ENCODE peak calls at places on chromosomes 3 and 15, in four cellular contexts. T, P, Q and J are unnamed samples.

GRCh38 chr15:86650084-86650483 is 570.4 kb downstream of the AGBL1 start:
- DNase-seq in T (no peak), P (no peak), Q (no peak), J (no peak)

GRCh38 chr3:172146349-172146748 is 107.0 kb downstream of the FNDC3B start:
- DNase-seq in T (no peak), P (no peak), Q (no peak), J (no peak)

GRCh38 chr3:157261000-157261399 is 101.1 kb upstream of the CCNL1 start:
- DNase-seq in T (no peak), P (no peak), Q (no peak), J (no peak)

GRCh38 chr3:152385761-152386160 is 117.0 kb downstream of the MBNL1 start:
- DNase-seq in T (no peak), P (peak; percentile 31), Q (no peak), J (no peak)

GRCh38 chr3:187807086-187807862 is 62.0 kb upstream of the BCL6 start:
- DNase-seq in T (no peak), P (no peak), Q (no peak), J (no peak)

GRCh38 chr15:32014953-32015352 is 15.4 kb upstream of the CHRNA7 start:
- DNase-seq in T (no peak), P (no peak), Q (no peak), J (no peak)

GRCh38 chr3:25304916-25305315 is 123.1 kb upstream of the RARB start:
- DNase-seq in T (no peak), P (no peak), Q (no peak), J (no peak)

GRCh38 chr3:46865034-46865507 is 1.8 kb upstream of the MYL3 start:
- DNase-seq in T (peak; percentile 80), P (peak; percentile 52), Q (no peak), J (no peak)

GRCh38 chr15:63797901-63798300 is 35.8 kb downstream of the HERC1 start:
- DNase-seq in T (no peak), P (no peak), Q (no peak), J (no peak)

GRCh38 chr3:30751610-30752299 is 142.7 kb downstream of the GADL1 start:
- DNase-seq in T (peak; percentile 57), P (peak; percentile 27), Q (peak; percentile 14), J (peak; percentile 51)

GRCh38 chr15:89412906-89413411 is 78.3 kb upstream of the POLG start:
- DNase-seq in T (no peak), P (no peak), Q (no peak), J (no peak)

GRCh38 chr3:113654851-113655250 is 41.6 kb downstream of the USF3 start:
- DNase-seq in T (no peak), P (no peak), Q (no peak), J (no peak)

GRCh38 chr3:180433172-180433571 is 168.8 kb upstream of the TTC14 start:
- DNase-seq in T (no peak), P (no peak), Q (no peak), J (no peak)

GRCh38 chr3:49723301-49723630 is 485 bp downstream of the GMPPB start:
- DNase-seq in T (peak; percentile 72), P (no peak), Q (peak; percentile 74), J (peak; percentile 43)

GRCh38 chr3:126516152-126516935 is 1.2 kb downstream of the UROC1 start:
- DNase-seq in T (no peak), P (no peak), Q (no peak), J (no peak)

GRCh38 chr15:61421470-61421869 is 192.4 kb upstream of the RORA start:
- DNase-seq in T (no peak), P (no peak), Q (no peak), J (no peak)

GRCh38 chr15:40130799-40131502 is 22.3 kb upstream of the BMF start:
- DNase-seq in T (no peak), P (no peak), Q (no peak), J (no peak)

GRCh38 chr3:132592211-132592610 is 4.9 kb upstream of the ACKR4 start:
- DNase-seq in T (no peak), P (no peak), Q (no peak), J (no peak)

GRCh38 chr15:77859491-77860060 is 217.9 kb downstream of the TBC1D2B start:
- DNase-seq in T (no peak), P (no peak), Q (no peak), J (no peak)

GRCh38 chr3:140572334-140572733 is 105.5 kb upstream of the TRIM42 start:
- DNase-seq in T (no peak), P (no peak), Q (no peak), J (no peak)

GRCh38 chr3:125240496-125240895 is 27.9 kb upstream of the SLC12A8 start:
- DNase-seq in T (no peak), P (no peak), Q (no peak), J (no peak)

GRCh38 chr3:42497009-42497731 is 5.3 kb upstream of the VIPR1 start:
- DNase-seq in T (no peak), P (no peak), Q (no peak), J (no peak)

GRCh38 chr15:66763186-66764066 is 61.4 kb downstream of the SMAD6 start:
- DNase-seq in T (peak; percentile 96), P (no peak), Q (no peak), J (no peak)

GRCh38 chr15:83695246-83695645 is 41.3 kb downstream of the ADAMTSL3 start:
- DNase-seq in T (no peak), P (no peak), Q (no peak), J (no peak)

GRCh38 chr3:101988591-101988990 is 139.3 kb downstream of the NFKBIZ start:
- DNase-seq in T (no peak), P (no peak), Q (no peak), J (peak; percentile 32)

GRCh38 chr3:111352585-111352984 is 189.4 kb upstream of the CD96 start:
- DNase-seq in T (no peak), P (no peak), Q (no peak), J (no peak)